ENCODE peak calls at places on chromosomes 4 and X, in eight cellular contexts. One of them, this sample, is unnamed.

GRCh38 chr4:41155194-41155830 is 59.0 kb downstream of the APBB2 start:
- DNase-seq in stimulated activated CD8-positive, alpha-beta memory T cell treated with anti-CD3 and anti-CD28 coated beads, Interleukin-7, amount 100 ng/mL, for 4 hours: no peak
- DNase-seq in stimulated activated CD4-positive, alpha-beta T cell treated with anti-CD3 and anti-CD28 coated beads, TNF-alpha, amount 100 ng/mL, for 24 hours: no peak
- DNase-seq in activated CD4-positive, alpha-beta T cell treated with anti-CD3 and anti-CD28 coated beads for 4 hours: no peak
- DNase-seq in memory B cell: no peak
- DNase-seq in breast epithelium: no peak
- DNase-seq in T-helper 1 cell: no peak
- DNase-seq in HT1080: no peak
- DNase-seq in this sample: no peak

GRCh38 chr4:171202908-171203307 is 610.3 kb upstream of the GALNTL6 start:
- DNase-seq in stimulated activated CD8-positive, alpha-beta memory T cell treated with anti-CD3 and anti-CD28 coated beads, Interleukin-7, amount 100 ng/mL, for 4 hours: no peak
- DNase-seq in stimulated activated CD4-positive, alpha-beta T cell treated with anti-CD3 and anti-CD28 coated beads, TNF-alpha, amount 100 ng/mL, for 24 hours: no peak
- DNase-seq in memory B cell: no peak
- DNase-seq in breast epithelium: no peak
- DNase-seq in T-helper 1 cell: no peak
- DNase-seq in activated CD4-positive, alpha-beta T cell treated with anti-CD3 and anti-CD28 coated beads for 4 hours: no peak
- DNase-seq in HT1080: no peak
- DNase-seq in this sample: no peak

GRCh38 chr4:57136281-57136680 is 26.1 kb upstream of the IGFBP7 start:
- DNase-seq in breast epithelium: no peak
- DNase-seq in stimulated activated CD8-positive, alpha-beta memory T cell treated with anti-CD3 and anti-CD28 coated beads, Interleukin-7, amount 100 ng/mL, for 4 hours: no peak
- DNase-seq in T-helper 1 cell: no peak
- DNase-seq in activated CD4-positive, alpha-beta T cell treated with anti-CD3 and anti-CD28 coated beads for 4 hours: no peak
- DNase-seq in memory B cell: no peak
- DNase-seq in HT1080: peak; percentile 90
- DNase-seq in stimulated activated CD4-positive, alpha-beta T cell treated with anti-CD3 and anti-CD28 coated beads, TNF-alpha, amount 100 ng/mL, for 24 hours: no peak
- DNase-seq in this sample: no peak

GRCh38 chrX:133676344-133677122 is 261.2 kb upstream of the GPC4 start:
- DNase-seq in HT1080: no peak
- DNase-seq in stimulated activated CD4-positive, alpha-beta T cell treated with anti-CD3 and anti-CD28 coated beads, TNF-alpha, amount 100 ng/mL, for 24 hours: no peak
- DNase-seq in T-helper 1 cell: no peak
- DNase-seq in memory B cell: no peak
- DNase-seq in stimulated activated CD8-positive, alpha-beta memory T cell treated with anti-CD3 and anti-CD28 coated beads, Interleukin-7, amount 100 ng/mL, for 4 hours: no peak
- DNase-seq in breast epithelium: no peak
- DNase-seq in activated CD4-positive, alpha-beta T cell treated with anti-CD3 and anti-CD28 coated beads for 4 hours: no peak
- DNase-seq in this sample: no peak

GRCh38 chr4:7255488-7255881 is 63.1 kb downstream of the SORCS2 start:
- DNase-seq in breast epithelium: no peak
- DNase-seq in stimulated activated CD8-positive, alpha-beta memory T cell treated with anti-CD3 and anti-CD28 coated beads, Interleukin-7, amount 100 ng/mL, for 4 hours: no peak
- DNase-seq in stimulated activated CD4-positive, alpha-beta T cell treated with anti-CD3 and anti-CD28 coated beads, TNF-alpha, amount 100 ng/mL, for 24 hours: no peak
- DNase-seq in memory B cell: no peak
- DNase-seq in T-helper 1 cell: no peak
- DNase-seq in HT1080: no peak
- DNase-seq in activated CD4-positive, alpha-beta T cell treated with anti-CD3 and anti-CD28 coated beads for 4 hours: no peak
- DNase-seq in this sample: no peak

GRCh38 chr4:85147481-85148076 is 181.1 kb upstream of the WDFY3 start:
- DNase-seq in activated CD4-positive, alpha-beta T cell treated with anti-CD3 and anti-CD28 coated beads for 4 hours: no peak
- DNase-seq in T-helper 1 cell: no peak
- DNase-seq in breast epithelium: peak; percentile 31
- DNase-seq in stimulated activated CD4-positive, alpha-beta T cell treated with anti-CD3 and anti-CD28 coated beads, TNF-alpha, amount 100 ng/mL, for 24 hours: no peak
- DNase-seq in HT1080: peak; percentile 42
- DNase-seq in memory B cell: peak; percentile 67
- DNase-seq in stimulated activated CD8-positive, alpha-beta memory T cell treated with anti-CD3 and anti-CD28 coated beads, Interleukin-7, amount 100 ng/mL, for 4 hours: no peak
- DNase-seq in this sample: no peak

GRCh38 chrX:130165181-130165702 is 399 bp downstream of the AIFM1 start:
- DNase-seq in memory B cell: no peak
- DNase-seq in stimulated activated CD4-positive, alpha-beta T cell treated with anti-CD3 and anti-CD28 coated beads, TNF-alpha, amount 100 ng/mL, for 24 hours: no peak
- DNase-seq in activated CD4-positive, alpha-beta T cell treated with anti-CD3 and anti-CD28 coated beads for 4 hours: peak; percentile 14
- DNase-seq in HT1080: no peak
- DNase-seq in T-helper 1 cell: no peak
- DNase-seq in breast epithelium: no peak
- DNase-seq in stimulated activated CD8-positive, alpha-beta memory T cell treated with anti-CD3 and anti-CD28 coated beads, Interleukin-7, amount 100 ng/mL, for 4 hours: no peak
- DNase-seq in this sample: no peak

GRCh38 chr4:52510939-52511583 is 148.0 kb downstream of the USP46 start:
- DNase-seq in HT1080: no peak
- DNase-seq in T-helper 1 cell: no peak
- DNase-seq in breast epithelium: no peak
- DNase-seq in stimulated activated CD8-positive, alpha-beta memory T cell treated with anti-CD3 and anti-CD28 coated beads, Interleukin-7, amount 100 ng/mL, for 4 hours: no peak
- DNase-seq in memory B cell: no peak
- DNase-seq in stimulated activated CD4-positive, alpha-beta T cell treated with anti-CD3 and anti-CD28 coated beads, TNF-alpha, amount 100 ng/mL, for 24 hours: no peak
- DNase-seq in activated CD4-positive, alpha-beta T cell treated with anti-CD3 and anti-CD28 coated beads for 4 hours: no peak
- DNase-seq in this sample: no peak

GRCh38 chr4:73347497-73347896 is 56.6 kb upstream of the ALB start:
- DNase-seq in breast epithelium: no peak
- DNase-seq in stimulated activated CD8-positive, alpha-beta memory T cell treated with anti-CD3 and anti-CD28 coated beads, Interleukin-7, amount 100 ng/mL, for 4 hours: no peak
- DNase-seq in activated CD4-positive, alpha-beta T cell treated with anti-CD3 and anti-CD28 coated beads for 4 hours: no peak
- DNase-seq in T-helper 1 cell: no peak
- DNase-seq in HT1080: no peak
- DNase-seq in stimulated activated CD4-positive, alpha-beta T cell treated with anti-CD3 and anti-CD28 coated beads, TNF-alpha, amount 100 ng/mL, for 24 hours: no peak
- DNase-seq in memory B cell: no peak
- DNase-seq in this sample: no peak

GRCh38 chr4:85177679-85178078 is 211.2 kb upstream of the WDFY3 start:
- DNase-seq in stimulated activated CD4-positive, alpha-beta T cell treated with anti-CD3 and anti-CD28 coated beads, TNF-alpha, amount 100 ng/mL, for 24 hours: no peak
- DNase-seq in breast epithelium: no peak
- DNase-seq in activated CD4-positive, alpha-beta T cell treated with anti-CD3 and anti-CD28 coated beads for 4 hours: no peak
- DNase-seq in stimulated activated CD8-positive, alpha-beta memory T cell treated with anti-CD3 and anti-CD28 coated beads, Interleukin-7, amount 100 ng/mL, for 4 hours: no peak
- DNase-seq in memory B cell: no peak
- DNase-seq in T-helper 1 cell: no peak
- DNase-seq in HT1080: no peak
- DNase-seq in this sample: no peak